ENCODE peak calls at places on chromosomes 7 and 10, in four cellular contexts. One of them, this sample, is unnamed.
A peak's percentile ranks its signal among the peaks of the same experiment; 100 is the strongest.

GRCh38 chr10:7407368-7408002 is 3.3 kb downstream of the SFMBT2 start:
- DNase-seq in PC-3: no peak
- DNase-seq in upper lobe of right lung: peak; percentile 65
- DNase-seq in hepatocyte: peak; percentile 23
- DNase-seq in this sample: no peak

GRCh38 chr10:71887767-71888166 is 36.7 kb upstream of the PSAP start:
- DNase-seq in hepatocyte: no peak
- DNase-seq in PC-3: no peak
- DNase-seq in upper lobe of right lung: no peak
- DNase-seq in this sample: no peak

GRCh38 chr7:86372262-86372661 is 271.4 kb upstream of the GRM3 start:
- DNase-seq in upper lobe of right lung: no peak
- DNase-seq in hepatocyte: no peak
- DNase-seq in PC-3: no peak
- DNase-seq in this sample: no peak

GRCh38 chr10:60661627-60662026 is 116.7 kb upstream of the CDK1 start:
- DNase-seq in PC-3: peak; percentile 94
- DNase-seq in upper lobe of right lung: no peak
- DNase-seq in hepatocyte: no peak
- DNase-seq in this sample: no peak

GRCh38 chr10:71649631-71650030 is 69.9 kb downstream of the C10orf105 start:
- DNase-seq in hepatocyte: no peak
- DNase-seq in upper lobe of right lung: no peak
- DNase-seq in PC-3: no peak
- DNase-seq in this sample: no peak

GRCh38 chr7:1936006-1936310 is 265.9 kb downstream of the ELFN1 start:
- DNase-seq in PC-3: no peak
- DNase-seq in hepatocyte: no peak
- DNase-seq in upper lobe of right lung: no peak
- DNase-seq in this sample: no peak

GRCh38 chr10:96587255-96588059 is 645 bp upstream of the TM9SF3 start:
- DNase-seq in hepatocyte: no peak
- DNase-seq in PC-3: peak; percentile 68
- DNase-seq in upper lobe of right lung: no peak
- DNase-seq in this sample: peak; percentile 71

GRCh38 chr7:377069-378040 is 87.4 kb downstream of the FOXL3 start:
- DNase-seq in upper lobe of right lung: peak; percentile 64
- DNase-seq in PC-3: no peak
- DNase-seq in hepatocyte: no peak
- DNase-seq in this sample: peak; percentile 54

DNA sequence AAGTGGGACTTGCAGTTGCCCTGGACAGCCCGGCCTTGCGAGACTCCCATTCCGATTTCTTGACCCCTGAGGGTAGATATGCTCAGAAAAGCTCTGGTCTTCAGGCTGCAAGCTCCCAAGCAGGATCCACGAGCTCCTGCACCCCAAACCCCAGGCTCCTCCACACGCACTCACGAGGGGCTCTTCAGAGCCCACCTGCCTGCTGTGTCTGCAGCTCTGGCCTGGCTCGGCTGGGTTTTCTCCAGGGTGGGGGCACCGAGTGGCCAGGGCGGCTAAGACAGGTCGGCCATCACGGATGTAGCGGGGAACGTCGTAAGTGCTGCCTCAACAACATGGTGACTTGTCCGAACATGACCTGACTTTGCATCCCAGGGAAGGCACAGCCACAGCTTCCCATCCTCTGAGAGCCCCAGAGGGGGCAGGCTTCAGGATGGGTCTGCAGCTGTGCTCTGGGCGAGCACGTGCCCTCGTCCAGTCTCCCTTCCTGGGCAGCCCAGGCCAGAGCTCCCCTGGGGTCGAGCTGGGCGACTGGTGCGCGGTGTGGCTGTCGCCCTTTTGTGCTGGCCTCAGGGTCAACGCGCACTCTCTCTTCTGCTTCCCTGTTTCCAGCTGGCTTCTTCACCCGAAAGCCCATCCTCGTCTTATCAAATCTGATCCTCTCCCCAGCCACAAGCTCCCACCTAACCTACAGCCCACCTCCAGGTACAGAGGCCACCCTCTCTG is 415.3 kb downstream of the DNAJB6 start:
- DNase-seq in PC-3: no peak
- DNase-seq in upper lobe of right lung: no peak
- DNase-seq in hepatocyte: no peak
- DNase-seq in this sample: no peak
- H3K9me3 ChIP-seq in PC-3: no peaks in the 10 kb centered on the region
- H3K9me3 ChIP-seq in upper lobe of right lung: no peaks in the 10 kb centered on the region
- H3K9me3 ChIP-seq in hepatocyte: no peaks in the 10 kb centered on the region
- H3K9me3 ChIP-seq in this sample: no peaks in the 10 kb centered on the region

DNA sequence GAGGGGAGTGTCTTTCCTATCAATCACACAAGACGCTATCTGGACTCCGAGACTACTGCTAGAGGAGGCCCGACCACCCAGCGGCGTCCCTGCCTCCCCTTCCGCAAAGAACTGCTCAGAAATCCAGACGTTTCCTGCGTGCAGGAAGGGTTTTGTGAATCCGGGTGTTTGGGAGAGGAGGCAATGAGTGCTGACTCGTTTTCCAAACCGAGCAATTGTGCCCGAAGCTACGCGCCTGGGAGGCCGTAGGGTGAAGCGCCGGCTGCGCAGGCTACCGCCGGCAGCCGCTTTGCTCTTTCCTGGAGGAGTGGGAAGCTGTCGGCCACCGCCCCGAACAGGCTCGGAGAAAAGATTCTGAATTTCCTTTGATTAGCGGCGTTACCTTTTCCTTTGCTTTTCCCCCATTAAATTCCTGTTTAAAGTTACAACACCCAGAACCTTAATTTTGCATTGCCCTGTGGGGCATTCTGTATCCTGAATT is 5.3 kb downstream of the VAX1 start:
- DNase-seq in upper lobe of right lung: no peak
- DNase-seq in hepatocyte: no peak
- DNase-seq in PC-3: no peak
- DNase-seq in this sample: no peak
- H3K27me3 ChIP-seq in upper lobe of right lung: peaks cover 92% of the 10 kb centered on the region
- H3K27me3 ChIP-seq in hepatocyte: peaks cover 96% of the 10 kb centered on the region
- H3K27me3 ChIP-seq in PC-3: peaks cover 9% of the 10 kb centered on the region
- H3K27me3 ChIP-seq in this sample: peaks cover 98% of the 10 kb centered on the region

GRCh38 chr10:108982141-108982540 is 941.2 kb downstream of the XPNPEP1 start:
- DNase-seq in hepatocyte: no peak
- DNase-seq in PC-3: no peak
- DNase-seq in upper lobe of right lung: no peak
- DNase-seq in this sample: no peak

DNA sequence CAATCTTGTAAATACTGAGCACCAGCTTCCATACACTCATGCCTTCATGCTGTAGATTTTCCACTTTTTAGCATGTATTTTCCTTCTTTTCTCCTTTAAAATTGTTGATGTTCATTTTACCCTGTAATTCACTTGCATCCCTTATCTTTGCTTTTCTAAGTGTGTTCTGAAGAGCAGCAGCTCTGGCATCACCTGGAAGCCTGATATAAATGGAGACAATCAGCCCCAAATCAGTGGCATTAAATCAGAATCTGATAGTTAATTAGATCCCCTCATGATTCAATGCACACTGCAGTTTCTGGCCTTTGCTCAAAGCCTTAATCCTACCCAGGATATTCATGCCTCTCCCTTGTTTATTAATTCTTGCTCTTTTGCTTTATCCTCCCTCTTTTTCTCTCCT is 942.4 kb downstream of the XPNPEP1 start:
- DNase-seq in hepatocyte: no peak
- DNase-seq in upper lobe of right lung: no peak
- DNase-seq in PC-3: no peak
- DNase-seq in this sample: no peak
- H3K9me3 ChIP-seq in hepatocyte: no peaks in the 10 kb centered on the region
- H3K9me3 ChIP-seq in upper lobe of right lung: no peaks in the 10 kb centered on the region
- H3K9me3 ChIP-seq in PC-3: no peaks in the 10 kb centered on the region
- H3K9me3 ChIP-seq in this sample: no peaks in the 10 kb centered on the region

GRCh38 chr7:20797174-20798080 is 10.7 kb upstream of the SP8 start:
- DNase-seq in PC-3: no peak
- DNase-seq in hepatocyte: no peak
- DNase-seq in upper lobe of right lung: peak; percentile 67
- DNase-seq in this sample: no peak
- H3K27me3 ChIP-seq in PC-3: peaks cover 78% of the 10 kb centered on the region
- H3K27me3 ChIP-seq in hepatocyte: peaks cover 88% of the 10 kb centered on the region
- H3K27me3 ChIP-seq in upper lobe of right lung: peaks cover 94% of the 10 kb centered on the region
- H3K27me3 ChIP-seq in this sample: peaks cover 45% of the 10 kb centered on the region

GRCh38 chr7:122633472-122633871 is 65.4 kb downstream of the RNF133 start:
- DNase-seq in upper lobe of right lung: no peak
- DNase-seq in PC-3: no peak
- DNase-seq in hepatocyte: no peak
- DNase-seq in this sample: no peak

GRCh38 chr7:122632238-122632637 is 66.7 kb downstream of the RNF133 start:
- DNase-seq in hepatocyte: no peak
- DNase-seq in upper lobe of right lung: no peak
- DNase-seq in PC-3: no peak
- DNase-seq in this sample: no peak

GRCh38 chr7:122626785-122627184 is 72.1 kb downstream of the RNF133 start:
- DNase-seq in hepatocyte: no peak
- DNase-seq in upper lobe of right lung: no peak
- DNase-seq in PC-3: no peak
- DNase-seq in this sample: no peak

GRCh38 chr7:122629412-122629953 is 69.4 kb downstream of the RNF133 start:
- DNase-seq in PC-3: no peak
- DNase-seq in hepatocyte: no peak
- DNase-seq in upper lobe of right lung: no peak
- DNase-seq in this sample: no peak

DNA sequence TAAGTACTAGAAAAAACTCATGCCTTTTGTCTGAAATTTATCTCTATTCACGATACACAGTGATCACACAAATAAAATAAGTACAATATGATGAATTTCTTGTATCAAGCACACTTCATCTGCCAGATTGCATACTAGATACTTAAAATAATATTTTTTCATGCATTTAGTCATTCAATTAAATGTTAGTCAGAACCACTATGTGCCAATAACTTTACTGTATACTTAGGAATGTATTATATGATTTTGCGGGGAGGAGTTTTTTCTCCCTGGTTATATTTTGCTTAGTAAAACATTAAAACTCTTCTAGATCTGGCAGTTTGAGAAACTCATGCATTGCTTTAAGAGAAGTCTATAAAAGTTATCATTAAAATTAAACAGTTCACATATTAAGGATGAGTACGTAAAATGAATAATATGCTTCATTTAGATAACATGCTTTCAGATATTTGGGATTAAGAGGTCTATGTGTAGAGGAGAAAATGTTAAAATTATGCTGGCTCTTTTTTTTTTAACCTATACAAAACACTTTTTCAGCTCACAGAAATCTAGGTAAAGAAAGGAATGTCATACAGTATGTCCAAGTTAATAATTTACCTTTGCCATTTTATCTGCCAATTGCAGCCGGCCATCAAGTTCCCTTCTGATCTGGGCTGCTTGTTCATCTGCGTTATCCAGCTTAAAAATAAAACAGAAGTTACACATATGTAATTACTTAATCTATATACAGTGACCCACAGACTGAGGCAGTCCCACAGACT is 70.1 kb downstream of the RNF133 start:
- DNase-seq in PC-3: peak; percentile 5
- DNase-seq in upper lobe of right lung: no peak
- DNase-seq in hepatocyte: peak; percentile 9
- DNase-seq in this sample: no peak
- H3K9me3 ChIP-seq in PC-3: no peaks in the 10 kb centered on the region
- H3K9me3 ChIP-seq in upper lobe of right lung: no peaks in the 10 kb centered on the region
- H3K9me3 ChIP-seq in hepatocyte: no peaks in the 10 kb centered on the region
- H3K9me3 ChIP-seq in this sample: no peaks in the 10 kb centered on the region

GRCh38 chr10:100684688-100685235 is 60.6 kb upstream of the PAX2 start:
- DNase-seq in hepatocyte: no peak
- DNase-seq in upper lobe of right lung: no peak
- DNase-seq in PC-3: no peak
- DNase-seq in this sample: no peak

GRCh38 chr10:100687143-100687953 is 58.0 kb upstream of the PAX2 start:
- DNase-seq in hepatocyte: no peak
- DNase-seq in PC-3: no peak
- DNase-seq in upper lobe of right lung: no peak
- DNase-seq in this sample: no peak

GRCh38 chr10:100685331-100685730 is 60.1 kb upstream of the PAX2 start:
- DNase-seq in hepatocyte: no peak
- DNase-seq in upper lobe of right lung: no peak
- DNase-seq in PC-3: no peak
- DNase-seq in this sample: no peak

GRCh38 chr10:100683545-100684127 is 61.7 kb upstream of the PAX2 start:
- DNase-seq in hepatocyte: no peak
- DNase-seq in PC-3: no peak
- DNase-seq in upper lobe of right lung: no peak
- DNase-seq in this sample: no peak

GRCh38 chr10:100688201-100688600 is 57.2 kb upstream of the PAX2 start:
- DNase-seq in hepatocyte: no peak
- DNase-seq in PC-3: no peak
- DNase-seq in upper lobe of right lung: no peak
- DNase-seq in this sample: no peak
- H3K27me3 ChIP-seq in hepatocyte: peaks cover 82% of the 10 kb centered on the region
- H3K27me3 ChIP-seq in PC-3: peaks cover 60% of the 10 kb centered on the region
- H3K27me3 ChIP-seq in upper lobe of right lung: peaks cover 85% of the 10 kb centered on the region
- H3K27me3 ChIP-seq in this sample: peaks cover 77% of the 10 kb centered on the region

GRCh38 chr10:507908-508444 is 181.5 kb downstream of the DIP2C start:
- DNase-seq in PC-3: no peak
- DNase-seq in upper lobe of right lung: no peak
- DNase-seq in hepatocyte: no peak
- DNase-seq in this sample: no peak
- H3K9me3 ChIP-seq in PC-3: no peaks in the 10 kb centered on the region
- H3K9me3 ChIP-seq in upper lobe of right lung: no peaks in the 10 kb centered on the region
- H3K9me3 ChIP-seq in hepatocyte: no peaks in the 10 kb centered on the region
- H3K9me3 ChIP-seq in this sample: no peaks in the 10 kb centered on the region

DNA sequence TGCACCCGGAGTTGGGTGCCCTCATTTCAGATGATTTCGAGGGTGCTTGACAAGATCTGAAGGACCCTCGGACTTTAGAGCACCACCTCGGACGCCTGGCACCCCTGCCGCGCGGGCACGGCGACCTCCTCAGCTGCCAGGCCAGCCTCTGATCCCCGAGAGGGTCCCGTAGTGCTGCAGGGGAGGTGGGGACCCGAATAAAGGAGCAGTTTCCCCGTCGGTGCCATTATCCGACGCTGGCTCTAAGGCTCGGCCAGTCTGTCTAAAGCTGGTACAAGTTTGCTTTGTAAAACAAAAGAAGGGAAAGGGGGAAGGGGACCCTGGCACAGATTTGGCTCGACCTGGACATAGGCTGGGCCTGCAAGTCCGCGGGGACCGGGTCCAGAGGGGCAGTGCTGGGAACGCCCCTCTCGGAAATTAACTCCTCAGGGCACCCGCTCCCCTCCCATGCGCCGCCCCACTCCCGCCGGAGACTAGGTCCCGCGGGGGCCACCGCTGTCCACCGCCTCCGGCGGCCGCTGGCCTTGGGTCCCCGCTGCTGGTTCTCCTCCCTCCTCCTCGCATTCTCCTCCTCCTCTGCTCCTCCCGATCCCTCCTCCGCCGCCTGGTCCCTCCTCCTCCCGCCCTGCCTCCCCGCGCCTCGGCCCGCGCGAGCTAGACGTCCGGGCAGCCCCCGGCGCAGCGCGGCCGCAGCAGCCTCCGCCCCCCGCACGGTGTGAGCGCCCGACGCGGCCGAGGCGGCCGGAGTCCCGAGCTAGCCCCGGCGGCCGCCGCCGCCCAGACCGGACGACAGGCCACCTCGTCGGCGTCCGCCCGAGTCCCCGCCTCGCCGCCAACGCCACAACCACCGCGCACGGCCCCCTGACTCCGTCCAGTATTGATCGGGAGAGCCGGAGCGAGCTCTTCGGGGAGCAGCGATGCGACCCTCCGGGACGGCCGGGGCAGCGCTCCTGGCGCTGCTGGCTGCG is at the start of gene EGFR:
- DNase-seq in PC-3: peak; percentile 76
- DNase-seq in upper lobe of right lung: peak; percentile 93
- DNase-seq in hepatocyte: peak; percentile 87
- DNase-seq in this sample: peak; percentile 86
- H3K27me3 ChIP-seq in PC-3: no peaks in the 10 kb centered on the region
- H3K27me3 ChIP-seq in upper lobe of right lung: peaks cover 5% of the 10 kb centered on the region
- H3K27me3 ChIP-seq in hepatocyte: no peaks in the 10 kb centered on the region
- H3K27me3 ChIP-seq in this sample: no peaks in the 10 kb centered on the region

GRCh38 chr7:158328376-158329013 is 259.1 kb downstream of the PTPRN2 start:
- DNase-seq in upper lobe of right lung: no peak
- DNase-seq in hepatocyte: no peak
- DNase-seq in PC-3: no peak
- DNase-seq in this sample: no peak
- H3K9me3 ChIP-seq in upper lobe of right lung: no peaks in the 10 kb centered on the region
- H3K9me3 ChIP-seq in hepatocyte: no peaks in the 10 kb centered on the region
- H3K9me3 ChIP-seq in PC-3: no peaks in the 10 kb centered on the region
- H3K9me3 ChIP-seq in this sample: peaks cover 2% of the 10 kb centered on the region